ENCODE peak calls at places on chromosome 1, in four cellular contexts. Y, D, X and S are unnamed samples.

GRCh38 chr1:108703939-108704338 is 8.8 kb upstream of the FNDC7 start:
- DNase-seq in Y (no peak), D (no peak), X (peak), S (no peak)

GRCh38 chr1:219988818-219989217 is 57.5 kb downstream of the EPRS1 start:
- DNase-seq in Y (no peak), D (no peak), X (no peak), S (no peak)

GRCh38 chr1:218582646-218583045 is 237.5 kb downstream of the TGFB2 start:
- DNase-seq in Y (no peak), D (no peak), X (no peak), S (no peak)

GRCh38 chr1:172141351-172142000 is 279.0 kb upstream of the C1orf105 start:
- DNase-seq in Y (no peak), D (no peak), X (no peak), S (no peak)

GRCh38 chr1:225146478-225146877 is 217.0 kb downstream of the DNAH14 start:
- DNase-seq in Y (peak), D (no peak), X (no peak), S (no peak)

GRCh38 chr1:9269721-9270120 is 23.0 kb upstream of the SPSB1 start:
- DNase-seq in Y (no peak), D (no peak), X (no peak), S (no peak)

GRCh38 chr1:91613594-91613993 is 112.9 kb downstream of the CDC7 start:
- DNase-seq in Y (no peak), D (no peak), X (peak), S (no peak)

GRCh38 chr1:77487631-77488030 is 194.8 kb downstream of the ZZZ3 start:
- DNase-seq in Y (no peak), D (no peak), X (no peak), S (no peak)

GRCh38 chr1:67524143-67525052 is 94.2 kb upstream of the SERBP1 start:
- DNase-seq in Y (peak), D (no peak), X (peak), S (no peak)

GRCh38 chr1:48776400-48777218 is at the start of gene BEND5:
- DNase-seq in Y (no peak), D (peak), X (peak), S (peak)

GRCh38 chr1:22375601-22376000 is 76.0 kb upstream of the ZBTB40 start:
- DNase-seq in Y (no peak), D (no peak), X (no peak), S (no peak)

GRCh38 chr1:70818391-70818790 is 229.2 kb downstream of the PTGER3 start:
- DNase-seq in Y (no peak), D (no peak), X (no peak), S (no peak)